ENCODE peak calls at places on chromosome 5, in ten cellular contexts. W is upper lobe of left lung; Y is left lung; H is psoas muscle; P is PC-3; S is lower lobe of right lung; M is IMR-90; U is pancreas; E is HCT116; N is CD8-positive, alpha-beta T cell. C is an unnamed sample.

GRCh38 chr5:56814361-56814962 is 887 bp upstream of the MAP3K1 start:
- ATAC-seq in W (peak; percentile 21), Y (peak; percentile 49), H (no peak), P (peak; percentile 29), S (peak; percentile 48), M (no peak), U (peak; percentile 9), E (peak; percentile 49), N (peak; percentile 6), C (no peak)

GRCh38 chr5:15601274-15601673 is 101.3 kb downstream of the FBXL7 start:
- ATAC-seq in W (no peak), Y (no peak), H (peak; percentile 69), P (no peak), S (no peak), M (no peak), U (no peak), E (no peak), N (no peak), C (no peak)

GRCh38 chr5:61303348-61303747 is 28.7 kb upstream of the ZSWIM6 start:
- ATAC-seq in W (no peak), Y (no peak), H (no peak), P (no peak), S (no peak), M (no peak), U (no peak), E (no peak), N (no peak), C (no peak)

GRCh38 chr5:57863661-57864060 is 381.1 kb upstream of the ACTBL2 start:
- ATAC-seq in W (no peak), Y (no peak), H (no peak), P (peak; percentile 67), S (no peak), M (peak; percentile 88), U (no peak), E (no peak), N (no peak), C (no peak)

GRCh38 chr5:169412858-169413257 is 111.9 kb upstream of the SLIT3 start:
- ATAC-seq in W (no peak), Y (no peak), H (no peak), P (no peak), S (no peak), M (no peak), U (no peak), E (no peak), N (no peak), C (no peak)

GRCh38 chr5:55037046-55037771 is 13.2 kb downstream of the GZMK start:
- ATAC-seq in W (no peak), Y (peak; percentile 31), H (no peak), P (no peak), S (no peak), M (peak; percentile 53), U (no peak), E (peak; percentile 96), N (peak; percentile 85), C (no peak)

GRCh38 chr5:150082889-150083288 is 3.5 kb downstream of the CSF1R start:
- ATAC-seq in W (no peak), Y (peak; percentile 7), H (no peak), P (no peak), S (peak; percentile 3), M (no peak), U (no peak), E (no peak), N (no peak), C (no peak)

GRCh38 chr5:173268750-173269580 is 34.0 kb upstream of the NKX2-5 start:
- ATAC-seq in W (no peak), Y (no peak), H (no peak), P (no peak), S (no peak), M (no peak), U (no peak), E (no peak), N (no peak), C (no peak)

GRCh38 chr5:35135239-35135700 is 87.5 kb upstream of the AGXT2 start:
- ATAC-seq in W (no peak), Y (no peak), H (no peak), P (no peak), S (no peak), M (no peak), U (peak; percentile 47), E (no peak), N (no peak), C (no peak)

GRCh38 chr5:171436804-171437285 is 17.4 kb downstream of the FGF18 start:
- ATAC-seq in W (peak; percentile 8), Y (peak; percentile 83), H (no peak), P (no peak), S (peak; percentile 47), M (no peak), U (peak; percentile 57), E (no peak), N (no peak), C (no peak)

GRCh38 chr5:15463231-15463630 is 36.7 kb upstream of the FBXL7 start:
- ATAC-seq in W (no peak), Y (peak; percentile 52), H (no peak), P (no peak), S (no peak), M (peak; percentile 35), U (no peak), E (no peak), N (no peak), C (no peak)

GRCh38 chr5:123976393-123977029 is 464.5 kb downstream of the CSNK1G3 start:
- ATAC-seq in W (no peak), Y (no peak), H (no peak), P (no peak), S (no peak), M (no peak), U (no peak), E (no peak), N (no peak), C (no peak)

GRCh38 chr5:54718647-54719046 is 201.1 kb downstream of the SNX18 start:
- ATAC-seq in W (no peak), Y (no peak), H (peak; percentile 46), P (no peak), S (peak; percentile 48), M (no peak), U (no peak), E (no peak), N (no peak), C (peak; percentile 68)

GRCh38 chr5:137268646-137269045 is 230.5 kb downstream of the SPOCK1 start:
- ATAC-seq in W (no peak), Y (no peak), H (no peak), P (no peak), S (no peak), M (no peak), U (no peak), E (no peak), N (no peak), C (peak; percentile 75)

GRCh38 chr5:14156611-14157493 is 13.7 kb downstream of the TRIO start:
- ATAC-seq in W (no peak), Y (peak; percentile 66), H (peak; percentile 76), P (peak; percentile 88), S (peak; percentile 37), M (peak; percentile 75), U (peak; percentile 43), E (peak; percentile 88), N (no peak), C (peak; percentile 81)

GRCh38 chr5:77241444-77241843 is 31.0 kb downstream of the PDE8B start:
- ATAC-seq in W (no peak), Y (no peak), H (no peak), P (no peak), S (no peak), M (no peak), U (peak; percentile 31), E (no peak), N (no peak), C (no peak)

GRCh38 chr5:143536364-143536763 is 132.9 kb upstream of the NR3C1 start:
- ATAC-seq in W (no peak), Y (peak; percentile 72), H (peak; percentile 93), P (peak; percentile 77), S (no peak), M (peak; percentile 99), U (no peak), E (peak; percentile 81), N (no peak), C (peak; percentile 74)

GRCh38 chr5:164119806-164120440 is 614.5 kb downstream of the MAT2B start:
- ATAC-seq in W (no peak), Y (no peak), H (no peak), P (no peak), S (no peak), M (peak; percentile 56), U (no peak), E (no peak), N (no peak), C (no peak)

GRCh38 chr5:93800988-93801811 is 59.8 kb upstream of the POU5F2 start:
- ATAC-seq in W (no peak), Y (peak; percentile 82), H (no peak), P (peak; percentile 92), S (peak; percentile 30), M (peak; percentile 73), U (peak; percentile 46), E (peak; percentile 89), N (no peak), C (no peak)
- TF ChIP-seq CTCF in W (peak; percentile 46), Y (peak; percentile 33), H (peak; percentile 75), P (peak; percentile 85), S (peak; percentile 70), M (peak; percentile 75), U (peak; percentile 44), E (peak; percentile 66), N (peak; percentile 75), C (peak; percentile 66)

GRCh38 chr5:38404667-38405276 is 146.4 kb downstream of the EGFLAM start:
- ATAC-seq in W (no peak), Y (peak; percentile 75), H (no peak), P (peak; percentile 68), S (peak; percentile 43), M (no peak), U (no peak), E (peak; percentile 84), N (no peak), C (no peak)
- TF ChIP-seq CTCF in W (peak; percentile 16), Y (no peak), H (no peak), P (peak; percentile 80), S (peak; percentile 12), M (no peak), U (no peak), E (peak; percentile 62), N (no peak), C (no peak)

DNA sequence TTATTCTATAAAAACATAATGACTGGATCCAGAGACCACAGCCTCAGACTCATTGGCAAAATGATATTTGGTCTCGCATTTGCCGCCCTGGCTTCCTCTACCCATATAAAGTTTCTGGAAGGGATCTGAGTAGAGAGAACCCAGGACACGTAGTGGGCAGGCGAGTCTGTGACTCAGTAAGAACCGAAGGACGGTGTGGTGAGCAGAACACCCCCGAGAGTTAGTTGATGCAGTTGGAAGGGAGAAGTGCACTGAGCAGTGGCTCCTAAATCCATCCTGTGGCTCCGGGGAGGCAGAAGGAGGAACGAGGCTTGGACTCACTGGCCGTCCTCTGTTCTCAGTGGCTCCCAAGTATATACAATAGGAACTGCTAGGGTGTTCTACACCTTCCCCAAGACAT is 11.5 kb downstream of the SPRY4 start:
- ATAC-seq in W (no peak), Y (no peak), H (no peak), P (no peak), S (no peak), M (no peak), U (no peak), E (no peak), N (no peak), C (no peak)
- TF ChIP-seq CTCF in W (no peak), Y (no peak), H (no peak), P (no peak), S (no peak), M (no peak), U (no peak), E (no peak), N (no peak), C (no peak)

DNA sequence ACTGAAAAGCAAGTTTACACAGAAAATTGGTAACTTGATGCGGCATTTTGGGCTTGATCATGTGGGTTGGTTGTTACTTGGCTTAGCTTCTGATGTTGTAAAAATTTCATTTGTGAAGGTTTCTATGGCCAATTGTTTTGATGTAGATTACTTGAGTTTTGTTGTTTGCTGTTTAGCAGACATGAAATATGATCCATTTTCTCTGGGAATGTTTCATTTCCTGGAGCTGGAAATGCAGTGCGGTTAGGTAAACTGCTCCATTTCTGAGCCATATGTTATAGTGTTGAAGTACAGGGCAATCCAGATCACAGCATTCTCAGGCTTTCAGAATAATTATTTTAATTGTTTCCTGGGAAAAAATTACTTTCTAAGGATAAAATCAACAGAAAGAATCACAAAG is 396.9 kb downstream of the ENC1 start:
- ATAC-seq in W (no peak), Y (no peak), H (no peak), P (peak; percentile 59), S (no peak), M (no peak), U (no peak), E (no peak), N (no peak), C (no peak)
- TF ChIP-seq CTCF in W (no peak), Y (no peak), H (no peak), P (no peak), S (no peak), M (no peak), U (no peak), E (no peak), N (no peak), C (no peak)